ENCODE peak calls at places on chromosomes 5 and 9, in five cellular contexts. N is spleen, Y is stomach, R is H54, G is heart left ventricle. J is an unnamed sample.

GRCh38 chr5:31047007-31047406 is 146.5 kb upstream of the CDH6 start:
- DNase-seq in N (no peak), Y (no peak), R (no peak), G (no peak), J (no peak)

GRCh38 chr5:178785999-178786398 is 55.5 kb upstream of the ZNF354A start:
- DNase-seq in N (no peak), G (no peak), Y (no peak), R (peak; percentile 86), J (no peak)

GRCh38 chr5:65482280-65482726 is 583 bp upstream of the ADAMTS6 start:
- DNase-seq in R (no peak), N (no peak), Y (no peak), G (no peak), J (no peak)

GRCh38 chr9:101427957-101428655 is 7.5 kb downstream of the ALDOB start:
- DNase-seq in R (no peak), N (no peak), Y (no peak), G (no peak), J (no peak)

GRCh38 chr5:37871023-37871815 is 31.4 kb upstream of the GDNF start:
- DNase-seq in G (no peak), Y (no peak), N (no peak), R (peak; percentile 23), J (no peak)

GRCh38 chr5:113118765-113119164 is 142.2 kb downstream of the DCP2 start:
- DNase-seq in Y (no peak), G (peak; percentile 57), R (no peak), N (no peak), J (no peak)

GRCh38 chr9:83933804-83934203 is 12.6 kb upstream of the KIF27 start:
- DNase-seq in Y (no peak), G (no peak), N (no peak), R (no peak), J (no peak)

GRCh38 chr9:76114144-76114543 is 223.7 kb downstream of the PCSK5 start:
- DNase-seq in N (no peak), G (no peak), Y (no peak), R (no peak), J (no peak)

GRCh38 chr9:37206121-37206620 is 85.8 kb downstream of the ZCCHC7 start:
- DNase-seq in N (no peak), Y (no peak), G (no peak), R (no peak), J (no peak)

GRCh38 chr9:105187781-105188180 is 56.7 kb upstream of the SLC44A1 start:
- DNase-seq in N (no peak), Y (no peak), G (no peak), R (peak; percentile 29), J (no peak)

GRCh38 chr5:56506586-56506985 is 273.5 kb upstream of the ANKRD55 start:
- DNase-seq in G (no peak), R (no peak), Y (no peak), N (no peak), J (no peak)

GRCh38 chr5:107542428-107542827 is 128.3 kb downstream of the EFNA5 start:
- DNase-seq in R (peak; percentile 33), N (no peak), G (peak; percentile 72), Y (peak; percentile 92), J (peak; percentile 87)

GRCh38 chr5:61228229-61228628 is 66.0 kb upstream of the SMIM15 start:
- DNase-seq in R (no peak), G (no peak), Y (peak; percentile 44), N (no peak), J (no peak)

GRCh38 chr9:108093773-108094675 is 604.5 kb upstream of the KLF4 start:
- DNase-seq in R (peak; percentile 35), N (no peak), Y (peak; percentile 39), G (no peak), J (no peak)

GRCh38 chr5:178580556-178580955 is 9.6 kb downstream of the COL23A1 start:
- DNase-seq in R (no peak), N (no peak), G (no peak), Y (no peak), J (no peak)

GRCh38 chr9:21777701-21778100 is 24.7 kb upstream of the MTAP start:
- DNase-seq in Y (no peak), R (no peak), N (no peak), G (no peak), J (no peak)

GRCh38 chr9:5435912-5436311 is 1.8 kb downstream of the PLGRKT start:
- DNase-seq in G (no peak), R (no peak), Y (no peak), N (no peak), J (no peak)

GRCh38 chr9:34451545-34451944 is 6.8 kb downstream of the FAM219A start:
- DNase-seq in G (no peak), N (no peak), R (peak; percentile 55), Y (no peak), J (no peak)

GRCh38 chr9:16262467-16263261 is 607.8 kb downstream of the BNC2 start:
- DNase-seq in G (no peak), N (no peak), Y (no peak), R (no peak), J (no peak)

GRCh38 chr9:77708416-77708815 is 60.3 kb upstream of the GNA14 start:
- DNase-seq in N (no peak), R (no peak), Y (no peak), G (no peak), J (no peak)

GRCh38 chr9:78127271-78128225 is 95.9 kb upstream of the GNAQ start:
- DNase-seq in Y (no peak), N (no peak), R (no peak), G (no peak), J (no peak)

GRCh38 chr5:125775896-125776295 is 647.3 kb upstream of the GRAMD2B start:
- DNase-seq in Y (no peak), N (no peak), G (no peak), R (no peak), J (no peak)

GRCh38 chr5:143418140-143418866 is 14.8 kb upstream of the NR3C1 start:
- DNase-seq in N (no peak), R (no peak), G (no peak), Y (no peak), J (no peak)

GRCh38 chr5:35073168-35073567 is 25.4 kb upstream of the AGXT2 start:
- DNase-seq in R (no peak), Y (no peak), N (no peak), G (no peak), J (no peak)

GRCh38 chr5:160269017-160269416 is 39.7 kb downstream of the FABP6 start:
- DNase-seq in N (peak; percentile 95), R (peak; percentile 50), G (peak; percentile 95), Y (peak; percentile 73), J (peak; percentile 96)

GRCh38 chr5:36686881-36687280 is 80.5 kb downstream of the SLC1A3 start:
- DNase-seq in G (no peak), Y (no peak), N (no peak), R (no peak), J (no peak)
- TF ChIP-seq POLR2A in G (no peak), Y (no peak), N (no peak), R (no peak), J (no peak)

GRCh38 chr9:109440797-109441287 is 57.3 kb downstream of the PTPN3 start:
- DNase-seq in N (no peak), Y (peak; percentile 53), R (peak; percentile 93), G (no peak), J (peak; percentile 69)
- TF ChIP-seq POLR2A in N (no peak), Y (no peak), R (no peak), G (no peak), J (no peak)

GRCh38 chr5:80487829-80488708 is at the start of gene FAM151B:
- DNase-seq in R (peak; percentile 86), N (peak; percentile 94), G (peak; percentile 88), Y (peak; percentile 95), J (peak; percentile 91)
- TF ChIP-seq POLR2A in R (peak; percentile 51), N (no peak), G (no peak), Y (no peak), J (no peak)

GRCh38 chr9:3331801-3332200 is 194.0 kb downstream of the RFX3 start:
- DNase-seq in Y (no peak), G (no peak), N (no peak), R (no peak), J (no peak)

GRCh38 chr9:3332802-3333201 is 193.0 kb downstream of the RFX3 start:
- DNase-seq in R (no peak), N (no peak), G (no peak), Y (no peak), J (no peak)

GRCh38 chr9:3329361-3329760 is 196.4 kb downstream of the RFX3 start:
- DNase-seq in N (no peak), G (no peak), Y (no peak), R (no peak), J (no peak)

GRCh38 chr9:3330792-3331420 is 194.9 kb downstream of the RFX3 start:
- DNase-seq in G (no peak), R (peak; percentile 6), Y (no peak), N (no peak), J (no peak)
- TF ChIP-seq POLR2A in G (no peak), R (no peak), Y (no peak), N (no peak), J (no peak)

GRCh38 chr9:136543830-136544548 is 1.9 kb downstream of the NOTCH1 start:
- DNase-seq in Y (no peak), N (peak; percentile 88), G (peak; percentile 65), R (no peak), J (no peak)
- TF ChIP-seq POLR2A in Y (no peak), N (no peak), G (no peak), R (no peak), J (no peak)

DNA sequence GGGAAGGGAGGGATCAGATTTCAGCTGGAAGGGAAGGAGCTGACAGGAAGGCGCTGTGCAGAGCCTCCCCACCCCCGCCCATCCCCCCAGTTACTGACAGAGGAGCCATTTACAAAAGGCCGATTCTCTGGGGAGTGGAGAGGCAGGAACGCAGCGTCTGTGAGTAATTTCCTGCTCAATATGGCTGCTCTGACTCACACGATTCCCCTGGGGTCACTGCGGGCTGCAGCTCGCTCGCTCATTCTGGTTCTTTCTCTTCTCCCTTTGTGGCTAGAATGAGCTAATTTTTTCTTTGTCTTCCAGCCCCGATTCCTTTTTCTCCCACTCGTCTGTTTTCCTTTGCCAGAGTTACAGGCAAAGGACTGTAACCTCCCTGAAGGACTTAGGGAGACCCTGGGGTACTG is 28.8 kb downstream of the PTPA start:
- DNase-seq in R (peak; percentile 97), N (peak; percentile 91), G (peak; percentile 97), Y (peak; percentile 89), J (peak; percentile 97)
- TF ChIP-seq POLR2A in R (peak; percentile 33), N (no peak), G (peak; percentile 50), Y (peak; percentile 12), J (peak; percentile 83)

DNA sequence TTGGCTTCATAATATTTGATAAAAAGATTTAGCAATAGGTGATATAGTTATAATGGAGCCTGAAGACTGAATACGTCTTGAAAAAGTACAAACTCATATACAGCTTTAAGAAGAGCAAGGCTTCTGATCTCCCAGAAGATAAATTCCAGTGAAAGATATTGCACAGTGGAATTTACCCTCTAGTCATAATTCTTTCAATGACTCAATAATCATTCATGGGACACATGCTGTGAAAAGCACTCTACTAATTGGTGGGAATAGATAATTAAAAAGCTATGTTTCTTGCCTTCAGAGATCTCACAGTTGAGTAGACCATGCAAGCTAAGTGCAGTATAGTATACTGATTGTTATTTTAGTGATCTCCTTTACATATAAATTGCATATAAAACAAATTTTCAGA is 538.6 kb upstream of the CYLC2 start:
- DNase-seq in G (no peak), N (no peak), Y (no peak), R (no peak), J (no peak)
- TF ChIP-seq POLR2A in G (no peak), N (no peak), Y (no peak), R (no peak), J (no peak)

J was measured in adrenal gland.